ENCODE peak calls at places on chromosome 4, in four cellular contexts. One of them, this sample, is unnamed.

GRCh38 chr4:86706923-86707597 is 112.9 kb downstream of the PTPN13 start:
- DNase-seq in iPS DF 19.7: no peak
- DNase-seq in OCI-M1: peak
- DNase-seq in T-helper 17 cell: no peak
- DNase-seq in this sample: no peak

GRCh38 chr4:2254665-2255500 is 7.0 kb downstream of the MXD4 start:
- DNase-seq in T-helper 17 cell: no peak
- DNase-seq in iPS DF 19.7: no peak
- DNase-seq in OCI-M1: no peak
- DNase-seq in this sample: no peak

GRCh38 chr4:94508841-94509240 is 57.1 kb downstream of the PDLIM5 start:
- DNase-seq in iPS DF 19.7: no peak
- DNase-seq in OCI-M1: no peak
- DNase-seq in T-helper 17 cell: no peak
- DNase-seq in this sample: no peak

GRCh38 chr4:135065366-135065765 is 863.8 kb upstream of the PABPC4L start:
- DNase-seq in OCI-M1: no peak
- DNase-seq in T-helper 17 cell: no peak
- DNase-seq in iPS DF 19.7: no peak
- DNase-seq in this sample: no peak

GRCh38 chr4:95129708-95130343 is 372.1 kb downstream of the BMPR1B start:
- DNase-seq in T-helper 17 cell: no peak
- DNase-seq in OCI-M1: peak
- DNase-seq in iPS DF 19.7: no peak
- DNase-seq in this sample: peak

GRCh38 chr4:124177647-124178425 is 534.7 kb downstream of the ANKRD50 start:
- DNase-seq in OCI-M1: no peak
- DNase-seq in T-helper 17 cell: no peak
- DNase-seq in iPS DF 19.7: no peak
- DNase-seq in this sample: peak

GRCh38 chr4:36283912-36284465 is 2.6 kb downstream of the DTHD1 start:
- DNase-seq in iPS DF 19.7: no peak
- DNase-seq in T-helper 17 cell: no peak
- DNase-seq in OCI-M1: no peak
- DNase-seq in this sample: no peak

GRCh38 chr4:118905546-118905945 is 16.9 kb downstream of the SYNPO2 start:
- DNase-seq in T-helper 17 cell: no peak
- DNase-seq in OCI-M1: peak
- DNase-seq in iPS DF 19.7: no peak
- DNase-seq in this sample: no peak